ENCODE peak calls at places on chromosome 11, in eight cellular contexts. F is activated naive CD8-positive, alpha-beta T cell treated with anti-CD3 and anti-CD28 coated beads for 36 hours; K is H9; T is hippocampal formation; O is adipocyte; Y is CD8-positive, alpha-beta T cell; C is Ammon's horn; G is NCI-H1436 treated with DMSO at 0.1 percent for 48 hours. B is an unnamed sample.

GRCh38 chr11:70926543-70926942 is 325.8 kb downstream of the SHANK2 start:
- DNase-seq in F (no peak), K (no peak), T (no peak), O (no peak), Y (no peak), C (no peak), G (no peak), B (no peak)

GRCh38 chr11:64663656-64664055 is 59.3 kb downstream of the NRXN2 start:
- DNase-seq in F (no peak), K (no peak), T (no peak), O (no peak), Y (no peak), C (no peak), G (no peak), B (no peak)

GRCh38 chr11:117992136-117992535 is 5.9 kb downstream of the IL10RA start:
- DNase-seq in F (no peak), K (no peak), T (no peak), O (no peak), Y (no peak), C (no peak), G (no peak), B (no peak)

GRCh38 chr11:45483361-45483760 is 182.1 kb downstream of the CHST1 start:
- DNase-seq in F (no peak), K (no peak), T (no peak), O (no peak), Y (no peak), C (no peak), G (no peak), B (no peak)

GRCh38 chr11:113553235-113553634 is 78.0 kb upstream of the DRD2 start:
- DNase-seq in F (no peak), K (peak; percentile 73), T (no peak), O (peak; percentile 85), Y (no peak), C (no peak), G (no peak), B (no peak)

GRCh38 chr11:62678770-62679696 is at the start of gene UBXN1:
- DNase-seq in F (peak; percentile 88), K (peak; percentile 81), T (peak; percentile 85), O (peak; percentile 94), Y (peak; percentile 76), C (peak; percentile 88), G (no peak), B (peak; percentile 79)

GRCh38 chr11:19766206-19766605 is 53.6 kb downstream of the NAV2 start:
- DNase-seq in F (no peak), K (no peak), T (no peak), O (peak; percentile 20), Y (no peak), C (no peak), G (no peak), B (no peak)

GRCh38 chr11:19935507-19935906 is 222.9 kb downstream of the NAV2 start:
- DNase-seq in F (no peak), K (peak; percentile 71), T (no peak), O (peak; percentile 80), Y (no peak), C (no peak), G (no peak), B (no peak)

GRCh38 chr11:94130589-94131362 is 2.1 kb downstream of the PANX1 start:
- DNase-seq in F (no peak), K (no peak), T (no peak), O (peak; percentile 93), Y (no peak), C (no peak), G (no peak), B (no peak)

GRCh38 chr11:17802491-17802890 is 67.9 kb downstream of the KCNC1 start:
- DNase-seq in F (no peak), K (no peak), T (no peak), O (no peak), Y (no peak), C (no peak), G (no peak), B (no peak)

B was measured in GDM1.